ENCODE peak calls at places on chromosomes 16 and 17, in six cellular contexts. T is neuronal stem cell, M is H1, J is IMR-90, U is mesenchymal stem cell, N is trophoblast cell. S is an unnamed sample.

GRCh38 chr17:79548116-79548515 is 62.7 kb downstream of the RBFOX3 start:
- DNase-seq in T (no peak), J (no peak), U (no peak), N (no peak), M (no peak), S (no peak)

GRCh38 chr16:69434066-69434465 is 9.6 kb downstream of the CYB5B start:
- DNase-seq in N (no peak), T (no peak), M (no peak), J (no peak), U (no peak), S (no peak)

GRCh38 chr17:20955437-20956323 is 87.1 kb downstream of the USP22 start:
- DNase-seq in T (no peak), J (peak), U (peak), M (no peak), N (peak), S (no peak)

GRCh38 chr17:75406222-75406615 is 741 bp upstream of the GRB2 start:
- DNase-seq in J (no peak), U (no peak), N (no peak), T (no peak), M (no peak), S (no peak)

GRCh38 chr17:78661092-78661770 is 84.0 kb upstream of the DNAH17 start:
- DNase-seq in U (no peak), M (no peak), T (no peak), J (no peak), N (peak), S (no peak)

GRCh38 chr17:55691666-55692065 is 31.0 kb downstream of the TMEM100 start:
- DNase-seq in N (no peak), J (no peak), M (no peak), T (no peak), U (no peak), S (no peak)

GRCh38 chr17:81037026-81037782 is 2.3 kb downstream of the BAIAP2 start:
- DNase-seq in N (peak), U (peak), T (no peak), M (no peak), J (no peak), S (no peak)

GRCh38 chr17:69909389-69909788 is 165.6 kb upstream of the KCNJ16 start:
- DNase-seq in U (no peak), T (no peak), J (no peak), N (no peak), M (no peak), S (no peak)

GRCh38 chr17:49035470-49036269 is 38.5 kb downstream of the IGF2BP1 start:
- DNase-seq in J (peak), M (peak), T (no peak), U (peak), N (peak), S (peak)

GRCh38 chr17:60106377-60107059 is 27.8 kb upstream of the HEATR6 start:
- DNase-seq in U (peak), T (no peak), M (no peak), N (no peak), J (peak), S (no peak)

GRCh38 chr17:55668581-55668980 is 54.1 kb downstream of the TMEM100 start:
- DNase-seq in N (no peak), M (no peak), T (no peak), J (no peak), U (no peak), S (peak)

GRCh38 chr17:73285603-73285908 is 23.9 kb upstream of the CPSF4L start:
- DNase-seq in U (no peak), T (no peak), M (no peak), N (no peak), J (no peak), S (no peak)

DNA sequence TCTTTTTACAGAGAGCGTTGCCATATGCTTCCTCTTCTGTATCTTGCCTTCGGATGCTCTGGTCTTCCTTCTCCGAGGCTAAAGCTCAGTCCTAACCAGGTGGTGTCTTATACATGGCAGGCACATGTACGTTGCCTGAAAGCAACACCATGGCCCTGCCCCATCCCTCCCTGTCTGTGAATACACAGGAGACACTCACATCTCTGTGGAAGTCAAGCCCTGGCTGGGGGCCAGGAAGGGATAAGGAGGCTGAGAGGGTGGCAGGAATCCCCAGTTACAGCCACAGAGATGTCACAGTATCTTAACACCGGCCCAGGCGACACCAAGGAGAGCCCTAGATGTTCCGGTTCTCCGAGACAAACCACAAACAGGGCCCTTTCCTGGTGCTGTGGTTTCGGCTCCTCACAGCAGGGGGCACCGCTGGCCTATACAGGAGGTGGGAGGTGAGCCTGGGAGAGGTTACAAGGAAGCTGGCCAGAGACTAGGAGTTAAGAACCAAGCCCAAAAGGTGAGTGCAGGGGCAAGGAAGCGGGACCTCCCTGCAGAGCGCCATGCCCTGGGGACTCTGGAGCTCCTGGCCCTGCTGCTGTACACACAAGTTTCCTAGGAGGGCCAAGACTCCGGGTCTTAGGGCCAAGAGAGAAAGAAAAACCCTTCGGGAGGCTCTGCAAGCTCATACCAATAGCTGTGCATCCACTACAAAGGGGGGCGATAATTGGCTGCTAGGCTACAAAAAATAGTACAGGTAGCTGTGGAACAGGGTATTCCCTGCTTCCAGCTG is 41.7 kb downstream of the SRL start:
- DNase-seq in N (peak), U (peak), T (peak), J (peak), M (peak), S (peak)
- H2BK120ac ChIP-seq in N (no peak), U (no peak), T (no peak), J (peak), M (no peak), S (no peak)

DNA sequence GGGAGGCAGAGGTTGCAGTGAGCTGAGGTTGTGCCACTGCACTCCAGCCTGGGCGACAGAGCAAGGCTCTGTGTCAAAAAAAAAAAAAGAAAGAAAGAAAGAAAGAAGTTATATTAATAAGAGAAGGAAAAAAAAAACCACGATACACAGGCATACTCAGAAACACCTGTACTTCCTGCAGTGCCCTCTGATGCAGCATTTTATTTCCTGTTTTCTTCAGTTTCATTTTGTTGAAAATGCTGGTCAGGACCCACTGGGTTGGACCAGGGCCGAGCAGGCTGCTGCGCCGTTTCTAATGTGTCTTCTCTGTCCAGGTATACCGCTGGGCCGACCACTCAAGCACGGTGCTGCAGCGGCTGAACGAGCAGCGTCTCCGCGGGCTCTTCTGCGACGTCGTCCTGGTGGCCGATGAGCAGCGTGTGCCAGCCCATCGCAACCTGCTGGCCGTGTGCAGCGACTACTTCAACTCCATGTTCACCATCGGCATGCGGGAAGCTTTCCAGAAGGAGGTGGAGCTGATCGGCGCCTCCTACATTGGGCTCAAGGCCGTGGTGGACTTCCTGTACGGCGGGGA is 8.3 kb downstream of the KLHL36 start:
- DNase-seq in N (no peak), J (no peak), T (no peak), U (no peak), M (no peak), S (no peak)
- H3K4me3 ChIP-seq in N (no peak), J (no peak), T (peak), U (no peak), M (no peak), S (no peak)

GRCh38 chr17:29042679-29043538 is at the start of gene PIPOX:
- DNase-seq in N (no peak), T (peak), U (peak), M (peak), J (peak), S (peak)
- H3K4ac ChIP-seq in N (no peak), T (peak), U (no peak), M (peak), J (no peak), S (peak)

GRCh38 chr17:2064980-2065785 is 10.3 kb downstream of the HIC1 start:
- DNase-seq in N (peak), M (peak), T (no peak), U (peak), J (peak), S (peak)
- H2BK120ac ChIP-seq in N (peak), M (no peak), T (no peak), U (no peak), J (peak), S (no peak)

GRCh38 chr17:17591408-17592265 is at the start of gene PEMT:
- DNase-seq in T (peak), J (peak), U (peak), N (peak), M (peak), S (peak)

GRCh38 chr17:17593222-17593620 is 1.7 kb upstream of the PEMT start:
- DNase-seq in T (no peak), M (no peak), J (no peak), U (no peak), N (no peak), S (no peak)

GRCh38 chr17:17587614-17588336 is 3.7 kb downstream of the PEMT start:
- DNase-seq in J (no peak), N (no peak), U (no peak), M (no peak), T (no peak), S (no peak)

GRCh38 chr17:17590883-17591407 is 563 bp downstream of the PEMT start:
- DNase-seq in J (no peak), U (no peak), N (no peak), T (no peak), M (no peak), S (no peak)

GRCh38 chr17:17590141-17590735 is 1.3 kb downstream of the PEMT start:
- DNase-seq in J (no peak), M (no peak), N (no peak), U (no peak), T (no peak), S (no peak)
- H3K4me3 ChIP-seq in J (no peak), M (peak), N (no peak), U (no peak), T (no peak), S (peak)

DNA sequence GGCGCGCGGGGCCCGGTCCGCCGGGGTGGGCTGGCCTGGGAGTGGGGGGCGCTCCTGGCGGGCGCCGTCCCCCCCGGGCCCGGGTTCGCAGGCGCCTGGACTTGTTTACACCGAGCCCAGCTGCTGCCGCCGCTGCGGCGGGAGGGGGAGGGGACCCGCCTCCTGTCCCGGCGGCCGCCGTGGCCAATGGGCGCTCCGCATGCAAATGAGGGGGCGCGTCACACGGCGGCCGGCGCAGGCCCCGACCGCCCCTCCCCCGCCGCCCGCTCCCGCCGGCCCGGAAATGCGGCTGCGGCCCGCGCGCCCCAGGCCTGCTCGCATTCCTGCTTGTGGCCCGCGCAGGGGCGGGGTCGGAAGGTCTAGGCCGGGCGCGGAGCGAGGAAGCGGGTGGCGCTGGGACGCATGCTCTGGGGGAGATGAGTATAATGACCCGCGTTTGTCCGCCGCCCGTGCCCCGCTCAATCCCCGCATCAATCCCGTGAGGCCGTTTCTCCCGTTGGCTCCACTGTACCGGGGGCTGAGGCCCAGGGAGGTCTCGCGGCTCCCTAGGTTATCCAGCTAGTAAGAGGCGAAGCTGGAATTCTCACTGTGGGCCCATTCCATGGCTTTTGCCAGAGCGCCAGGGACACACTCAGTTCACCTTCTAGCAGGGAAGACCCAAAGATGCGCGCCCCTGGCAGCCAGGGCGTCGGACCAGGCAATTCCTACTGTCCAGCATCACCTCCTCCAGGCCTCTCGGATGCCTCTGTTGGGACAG is at the start of gene YPEL3:
- DNase-seq in T (peak), J (peak), M (peak), U (peak), N (peak), S (peak)
- H3K4ac ChIP-seq in T (peak), J (peak), M (peak), U (peak), N (peak), S (peak)

S was measured in mesendoderm.